ENCODE peak calls at places on chromosomes 12 and 14, in five cellular contexts. M is thyroid gland, E is lower lobe of right lung, J is neuronal stem cell, C is iPS DF 6.9. A is an unnamed sample. For H3K9me3 and H3K4me1, the result is how much of the 10 kb centered on the place peaks cover.

GRCh38 chr12:88501976-88502938 is 78.0 kb downstream of the KITLG start:
- DNase-seq in M (no peak), J (no peak), E (no peak), C (no peak), A (no peak)

GRCh38 chr14:55713496-55713895 is 133.5 kb downstream of the KTN1 start:
- DNase-seq in J (no peak), C (no peak), M (no peak), E (no peak), A (no peak)

GRCh38 chr12:83864064-83864463 is 1048.5 kb downstream of the SLC6A15 start:
- DNase-seq in E (no peak), C (no peak), J (no peak), M (no peak), A (no peak)

GRCh38 chr14:68306934-68307758 is 485.7 kb downstream of the ZFP36L1 start:
- DNase-seq in J (no peak), M (no peak), E (no peak), C (no peak), A (no peak)

GRCh38 chr14:102408729-102409128 is 46.0 kb downstream of the TECPR2 start:
- DNase-seq in E (no peak), C (no peak), J (no peak), M (peak), A (no peak)

GRCh38 chr12:72207094-72207493 is 65.1 kb upstream of the TRHDE start:
- DNase-seq in E (no peak), M (no peak), C (no peak), J (peak), A (no peak)

GRCh38 chr12:50066402-50066801 is 9.0 kb downstream of the ASIC1 start:
- DNase-seq in J (no peak), E (no peak), M (no peak), C (no peak), A (peak)

GRCh38 chr12:109736552-109737108 is 23.0 kb downstream of the FAM222A start:
- DNase-seq in C (peak), M (no peak), J (peak), E (peak), A (no peak)

GRCh38 chr14:30034049-30034635 is 106.5 kb upstream of the PRKD1 start:
- DNase-seq in M (no peak), E (no peak), J (no peak), C (no peak), A (no peak)

GRCh38 chr14:89324501-89325298 is 92.3 kb downstream of the FOXN3 start:
- DNase-seq in E (no peak), J (no peak), C (no peak), M (no peak), A (no peak)

GRCh38 chr14:78401866-78402265 is 231.7 kb downstream of the NRXN3 start:
- DNase-seq in J (no peak), C (no peak), M (no peak), E (no peak), A (no peak)

GRCh38 chr12:52603314-52603713 is 2.1 kb upstream of the KRT72 start:
- DNase-seq in J (no peak), C (no peak), E (no peak), M (no peak), A (no peak)

GRCh38 chr14:104865069-104865630 is at the start of gene CEP170B:
- DNase-seq in M (peak), J (no peak), C (no peak), E (peak), A (peak)

GRCh38 chr14:21197418-21198205 is 41.7 kb upstream of the OR5AU1 start:
- DNase-seq in J (no peak), C (no peak), E (no peak), M (no peak), A (no peak)

GRCh38 chr12:94379479-94380113 is 80.1 kb downstream of the CEP83 start:
- DNase-seq in E (no peak), C (no peak), J (no peak), M (no peak), A (no peak)

GRCh38 chr12:93572712-93573551 is 457 bp downstream of the SOCS2 start:
- DNase-seq in E (peak), M (peak), C (no peak), J (peak), A (no peak)

GRCh38 chr12:28114488-28114887 is 75.8 kb upstream of the CCDC91 start:
- DNase-seq in C (no peak), J (no peak), E (no peak), M (no peak), A (no peak)

GRCh38 chr12:19306366-19306765 is 132.9 kb upstream of the AEBP2 start:
- DNase-seq in C (no peak), J (no peak), E (no peak), M (no peak), A (no peak)

GRCh38 chr12:101107032-101107763 is 102.8 kb downstream of the SLC5A8 start:
- DNase-seq in M (no peak), J (no peak), C (no peak), E (no peak), A (no peak)

GRCh38 chr14:22432348-22432976 is 156.6 kb downstream of the DAD1 start:
- DNase-seq in M (peak), E (no peak), C (no peak), J (no peak), A (no peak)

GRCh38 chr14:78758333-78758732 is 588.2 kb downstream of the NRXN3 start:
- DNase-seq in J (peak), M (peak), C (peak), E (no peak), A (no peak)

GRCh38 chr12:52355181-52355580 is 12.1 kb downstream of the KRT85 start:
- DNase-seq in C (no peak), E (no peak), M (no peak), J (no peak), A (no peak)

DNA sequence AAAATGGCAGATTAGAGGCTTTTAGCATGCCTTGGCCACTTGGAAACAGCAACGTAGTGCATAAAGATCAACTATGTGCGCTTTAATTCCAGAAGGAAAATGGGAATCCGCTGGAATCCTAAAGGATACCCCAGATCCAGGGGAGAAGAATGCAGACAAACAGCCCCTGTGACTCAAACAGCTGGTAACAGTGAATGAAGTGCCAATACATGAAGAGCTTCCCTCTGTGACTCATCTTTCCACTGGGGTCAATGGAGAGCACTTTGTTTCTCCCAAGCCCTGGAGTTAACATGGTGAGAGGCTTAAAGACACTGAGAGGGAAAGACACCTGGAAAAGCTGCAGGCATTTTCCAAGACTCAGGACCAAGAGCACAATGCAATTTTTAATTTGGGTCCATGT is 263.1 kb downstream of the CEP128 start:
- DNase-seq in C (no peak), E (no peak), J (no peak), M (no peak), A (no peak)
- H3K4me3 ChIP-seq in C (no peak), E (no peak), J (no peak), M (no peak), A (no peak)

DNA sequence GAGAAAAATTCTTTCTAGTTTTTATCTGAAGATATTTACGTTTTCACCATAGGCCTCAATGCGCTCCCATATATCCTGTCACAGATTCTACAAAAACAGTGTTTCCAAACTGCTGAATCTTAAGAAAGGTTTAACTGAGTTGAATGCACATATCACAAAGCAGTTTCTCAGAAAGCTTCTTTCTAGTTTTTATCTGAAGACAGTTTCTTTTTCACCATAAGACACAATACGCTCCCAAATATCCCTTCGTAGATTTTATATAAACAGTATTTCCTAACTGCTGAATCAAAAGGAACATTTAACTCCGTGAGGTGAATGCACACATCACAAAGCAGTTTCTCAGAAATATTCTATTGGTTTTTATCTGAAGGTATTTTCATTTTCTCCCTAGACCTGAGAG is 385.5 kb downstream of the ALG10 start:
- DNase-seq in M (no peak), C (no peak), J (no peak), E (no peak), A (no peak)
- H3K9me3 ChIP-seq in M (under half), C (under half), J (under half), E (half or more), A (under half)

GRCh38 chr14:90383126-90383730 is 13.6 kb upstream of the CALM1 start:
- DNase-seq in J (peak), M (peak), C (peak), E (peak), A (peak)

GRCh38 chr14:90382491-90383125 is 14.2 kb upstream of the CALM1 start:
- DNase-seq in J (no peak), E (peak), C (no peak), M (peak), A (peak)

GRCh38 chr14:90381999-90382451 is 14.8 kb upstream of the CALM1 start:
- DNase-seq in C (no peak), M (peak), J (no peak), E (peak), A (no peak)

GRCh38 chr14:90383731-90384542 is 12.9 kb upstream of the CALM1 start:
- DNase-seq in J (peak), M (peak), E (peak), C (no peak), A (peak)

DNA sequence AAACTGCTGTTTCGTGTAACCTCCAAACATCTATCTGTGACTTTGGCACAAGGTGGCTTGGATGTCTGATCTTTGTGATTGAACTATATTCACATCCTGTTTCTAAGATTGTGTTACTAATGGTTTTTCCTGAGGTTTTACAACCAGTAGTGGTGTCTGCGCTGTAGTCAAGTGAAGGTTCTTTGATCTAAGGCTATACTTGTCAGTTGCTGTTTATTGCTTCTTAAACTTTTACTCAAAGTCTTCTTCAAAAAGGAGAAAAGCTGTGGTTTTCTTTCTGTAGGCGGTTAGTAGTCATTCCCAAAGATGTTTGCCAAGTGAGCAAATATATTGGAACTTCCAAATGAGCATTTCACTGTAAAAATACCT is 12.3 kb upstream of the CALM1 start:
- DNase-seq in E (no peak), C (no peak), M (no peak), J (no peak), A (peak)
- H3K4me1 ChIP-seq in E (under half), C (under half), M (under half), J (under half), A (under half)

GRCh38 chr12:92034858-92035401 is 110.7 kb downstream of the BTG1 start:
- DNase-seq in C (no peak), M (peak), J (no peak), E (peak), A (peak)
- H3K4me3 ChIP-seq in C (no peak), M (no peak), J (no peak), E (peak), A (peak)

GRCh38 chr14:70888681-70889175 is 18.5 kb upstream of the PCNX1 start:
- DNase-seq in M (no peak), C (no peak), E (no peak), J (no peak), A (peak)
- H3K9me3 ChIP-seq in M (under half), C (under half), E (under half), J (under half), A (under half)

DNA sequence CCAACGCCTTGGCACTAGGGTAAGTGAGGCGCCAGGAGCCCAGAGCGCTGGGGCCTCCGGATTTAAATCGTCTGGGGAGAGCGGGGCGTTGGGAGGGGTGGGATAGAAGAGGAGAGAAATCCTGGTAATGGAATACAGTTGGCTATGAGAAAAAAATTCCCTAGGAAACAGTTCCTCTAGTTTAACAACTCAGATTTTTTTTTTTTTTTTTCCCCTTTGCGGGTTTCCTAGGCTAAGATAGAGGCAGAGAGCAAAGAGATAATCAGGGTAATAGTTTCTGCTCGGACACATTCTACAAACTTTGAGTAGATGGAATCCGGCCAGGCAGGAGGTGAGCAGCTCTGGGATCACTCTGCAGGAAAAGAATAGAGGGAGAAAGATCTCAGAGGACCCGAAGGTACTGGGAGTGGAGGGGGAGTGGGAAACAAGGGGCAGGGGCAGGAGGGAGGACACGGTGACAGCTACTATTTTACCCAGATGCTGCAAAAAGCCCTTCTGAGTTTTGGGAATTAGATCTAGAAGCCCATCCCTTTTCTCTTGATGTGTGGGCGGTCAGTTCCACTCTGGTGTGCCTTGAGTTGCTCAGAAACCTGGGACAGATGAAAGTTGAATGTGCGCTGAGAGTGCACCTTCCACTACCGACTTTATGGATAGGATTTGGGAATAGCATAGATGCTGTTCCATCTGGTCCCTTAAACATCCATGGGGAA is 439 bp downstream of the GPRC5A start:
- DNase-seq in E (no peak), M (peak), J (no peak), C (no peak), A (no peak)
- H3K4me1 ChIP-seq in E (under half), M (under half), J (under half), C (under half), A (under half)

DNA sequence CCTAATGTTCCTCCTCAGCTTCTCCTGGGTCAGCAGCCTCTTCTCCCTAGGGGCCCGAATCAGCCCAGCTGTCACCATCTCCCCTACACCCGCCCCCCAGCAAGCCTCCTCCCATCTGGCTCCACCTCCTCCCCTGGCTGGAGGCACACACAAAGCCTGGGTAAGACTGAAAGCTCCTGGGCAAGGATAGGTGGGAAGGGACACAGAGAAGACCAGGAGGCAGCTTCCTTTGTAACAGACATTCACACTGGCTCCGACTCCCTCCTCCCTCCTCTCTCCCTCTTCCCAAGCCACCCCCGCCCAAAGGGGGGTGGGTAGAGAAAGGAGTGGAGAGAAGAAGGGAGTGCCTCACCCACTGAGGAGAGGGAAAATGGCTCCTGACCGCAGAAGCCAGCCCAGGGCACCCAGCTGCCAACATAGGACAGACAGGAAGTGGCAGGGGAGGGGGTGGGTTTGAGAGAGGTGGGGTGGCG is 4.0 kb downstream of the CHD4 start:
- DNase-seq in M (peak), J (no peak), C (no peak), E (no peak), A (peak)
- H3K4me3 ChIP-seq in M (no peak), J (no peak), C (no peak), E (peak), A (peak)

GRCh38 chr12:128385736-128386135 is 118.8 kb downstream of the TMEM132C start:
- DNase-seq in E (no peak), C (no peak), M (no peak), J (no peak), A (no peak)
- H3K9me3 ChIP-seq in E (under half), C (under half), M (under half), J (under half), A (under half)

GRCh38 chr14:93005135-93005813 is 82.3 kb downstream of the CHGA start:
- DNase-seq in J (no peak), M (peak), E (no peak), C (no peak), A (no peak)

GRCh38 chr14:93005838-93006237 is 82.9 kb downstream of the CHGA start:
- DNase-seq in M (peak), J (no peak), E (no peak), C (no peak), A (no peak)

GRCh38 chr14:93002851-93003298 is 79.9 kb downstream of the CHGA start:
- DNase-seq in E (no peak), J (no peak), M (peak), C (no peak), A (no peak)

GRCh38 chr14:93004699-93005082 is 81.7 kb downstream of the CHGA start:
- DNase-seq in J (no peak), C (no peak), M (no peak), E (no peak), A (no peak)

GRCh38 chr14:93003945-93004698 is 81.2 kb downstream of the CHGA start:
- DNase-seq in J (no peak), E (no peak), C (no peak), M (no peak), A (no peak)
- H3K4me1 ChIP-seq in J (under half), E (under half), C (under half), M (half or more), A (under half)